ENCODE peak calls at places on chromosomes 3 and 15, in ten cellular contexts. L is CD4-positive, alpha-beta memory T cell; O is HepG2; H is psoas muscle; U is colonic mucosa; K is OCI-LY7; Z is body of pancreas; M is IMR-90; I is endothelial cell of umbilical vein; D is PC-9. F is an unnamed sample.

GRCh38 chr15:77817434-77817833 is 184.7 kb upstream of the LINGO1 start:
- DNase-seq in L (no peak), O (no peak), H (no peak), U (no peak), K (no peak), Z (no peak), M (no peak), I (no peak), D (no peak), F (no peak)

GRCh38 chr15:71730277-71731144 is 79.8 kb upstream of the NR2E3 start:
- DNase-seq in L (peak; percentile 9), O (peak; percentile 50), H (no peak), U (peak; percentile 56), K (peak; percentile 61), Z (peak; percentile 49), M (peak; percentile 77), I (peak; percentile 66), D (peak; percentile 37), F (no peak)

GRCh38 chr15:67902579-67902979 is 62.7 kb upstream of the RNU6-1 start:
- DNase-seq in L (no peak), O (no peak), H (no peak), U (no peak), K (no peak), Z (no peak), M (no peak), I (no peak), D (no peak), F (no peak)

GRCh38 chr15:80424381-80424780 is 20.2 kb downstream of the ARNT2 start:
- DNase-seq in L (no peak), O (no peak), H (no peak), U (no peak), K (no peak), Z (no peak), M (no peak), I (no peak), D (peak; percentile 14), F (no peak)

GRCh38 chr15:28953573-28954195 is 67.9 kb downstream of the APBA2 start:
- DNase-seq in L (no peak), O (no peak), H (no peak), U (no peak), K (no peak), Z (no peak), M (no peak), I (no peak), D (no peak), F (peak; percentile 14)

GRCh38 chr3:12663311-12663935 is 494 bp downstream of the RAF1 start:
- DNase-seq in L (no peak), O (no peak), H (peak; percentile 77), U (peak; percentile 55), K (peak; percentile 70), Z (peak; percentile 65), M (no peak), I (no peak), D (no peak), F (peak; percentile 73)

GRCh38 chr15:74885461-74885860 is 4.4 kb upstream of the MPI start:
- DNase-seq in L (no peak), O (no peak), H (peak; percentile 11), U (no peak), K (no peak), Z (no peak), M (no peak), I (no peak), D (no peak), F (no peak)

GRCh38 chr3:133924041-133924440 is 28.4 kb upstream of the RAB6B start:
- DNase-seq in L (no peak), O (no peak), H (no peak), U (no peak), K (no peak), Z (no peak), M (peak; percentile 29), I (no peak), D (no peak), F (no peak)

GRCh38 chr3:23668430-23668904 is 137.3 kb upstream of the UBE2E1 start:
- DNase-seq in L (no peak), O (no peak), H (no peak), U (no peak), K (no peak), Z (no peak), M (peak; percentile 94), I (peak; percentile 73), D (no peak), F (no peak)

GRCh38 chr3:146465713-146466465 is 3.5 kb downstream of the PLSCR2 start:
- DNase-seq in L (no peak), O (no peak), H (no peak), U (no peak), K (no peak), Z (no peak), M (peak; percentile 26), I (no peak), D (no peak), F (no peak)

GRCh38 chr3:172096881-172097420 is 57.6 kb downstream of the FNDC3B start:
- DNase-seq in L (no peak), O (peak; percentile 91), H (no peak), U (peak; percentile 60), K (no peak), Z (peak; percentile 61), M (peak; percentile 75), I (peak; percentile 48), D (peak; percentile 52), F (no peak)

GRCh38 chr15:40054056-40054745 is 15.2 kb upstream of the SRP14 start:
- DNase-seq in L (no peak), O (no peak), H (no peak), U (no peak), K (no peak), Z (no peak), M (peak; percentile 31), I (no peak), D (no peak), F (no peak)
- H3K4me1 ChIP-seq in L (peaks cover 48% of the 10 kb centered on the region), O (peaks cover 15% of the 10 kb centered on the region), H (peaks cover 44% of the 10 kb centered on the region), U (peaks cover 23% of the 10 kb centered on the region), K (peaks cover 69% of the 10 kb centered on the region), Z (peaks cover 28% of the 10 kb centered on the region), M (peaks cover 19% of the 10 kb centered on the region), I (no peaks in the 10 kb centered on the region), D (peaks cover 75% of the 10 kb centered on the region), F (no peaks in the 10 kb centered on the region)

GRCh38 chr3:195306359-195306758 is 35.4 kb upstream of the XXYLT1 start:
- DNase-seq in L (no peak), O (no peak), H (no peak), U (no peak), K (no peak), Z (no peak), M (no peak), I (no peak), D (no peak), F (no peak)
- H3K36me3 ChIP-seq in L (peaks cover 11% of the 10 kb centered on the region), O (no peaks in the 10 kb centered on the region), H (no peaks in the 10 kb centered on the region), U (no peaks in the 10 kb centered on the region), K (peaks cover 38% of the 10 kb centered on the region), Z (no peaks in the 10 kb centered on the region), M (peaks cover 13% of the 10 kb centered on the region), I (no peaks in the 10 kb centered on the region), D (peaks cover 6% of the 10 kb centered on the region), F (peaks cover 1% of the 10 kb centered on the region)

GRCh38 chr3:123442125-123442524 is 6.8 kb downstream of the ADCY5 start:
- DNase-seq in L (no peak), O (no peak), H (no peak), U (no peak), K (no peak), Z (no peak), M (no peak), I (no peak), D (no peak), F (no peak)
- H3K4me1 ChIP-seq in L (no peaks in the 10 kb centered on the region), O (no peaks in the 10 kb centered on the region), H (no peaks in the 10 kb centered on the region), U (no peaks in the 10 kb centered on the region), K (no peaks in the 10 kb centered on the region), Z (peaks cover 6% of the 10 kb centered on the region), M (no peaks in the 10 kb centered on the region), I (no peaks in the 10 kb centered on the region), D (no peaks in the 10 kb centered on the region), F (peaks cover 4% of the 10 kb centered on the region)

GRCh38 chr3:9743548-9743947 is 6.2 kb upstream of the OGG1 start:
- DNase-seq in L (no peak), O (no peak), H (no peak), U (no peak), K (no peak), Z (no peak), M (no peak), I (no peak), D (no peak), F (no peak)

GRCh38 chr3:9745521-9745920 is 4.2 kb upstream of the OGG1 start:
- DNase-seq in L (no peak), O (no peak), H (no peak), U (no peak), K (no peak), Z (no peak), M (no peak), I (no peak), D (no peak), F (no peak)

GRCh38 chr3:9744162-9744561 is 5.6 kb upstream of the OGG1 start:
- DNase-seq in L (no peak), O (no peak), H (no peak), U (no peak), K (no peak), Z (no peak), M (no peak), I (no peak), D (no peak), F (no peak)

GRCh38 chr3:9747267-9747666 is 2.5 kb upstream of the OGG1 start:
- DNase-seq in L (no peak), O (no peak), H (no peak), U (no peak), K (no peak), Z (no peak), M (peak; percentile 52), I (peak; percentile 49), D (no peak), F (no peak)

GRCh38 chr3:9746330-9746729 is 3.4 kb upstream of the OGG1 start:
- DNase-seq in L (no peak), O (no peak), H (no peak), U (no peak), K (no peak), Z (no peak), M (peak; percentile 95), I (peak; percentile 74), D (no peak), F (no peak)
- H3K36me3 ChIP-seq in L (peaks cover 61% of the 10 kb centered on the region), O (peaks cover 37% of the 10 kb centered on the region), H (peaks cover 20% of the 10 kb centered on the region), U (peaks cover 28% of the 10 kb centered on the region), K (peaks cover 84% of the 10 kb centered on the region), Z (no peaks in the 10 kb centered on the region), M (peaks cover 60% of the 10 kb centered on the region), I (peaks cover 23% of the 10 kb centered on the region), D (peaks cover 6% of the 10 kb centered on the region), F (peaks cover 4% of the 10 kb centered on the region)

GRCh38 chr3:29406433-29406832 is 125.6 kb downstream of the RBMS3 start:
- DNase-seq in L (no peak), O (no peak), H (no peak), U (no peak), K (no peak), Z (no peak), M (no peak), I (no peak), D (no peak), F (no peak)
- H3K4me1 ChIP-seq in L (no peaks in the 10 kb centered on the region), O (no peaks in the 10 kb centered on the region), H (peaks cover 56% of the 10 kb centered on the region), U (no peaks in the 10 kb centered on the region), K (peaks cover 62% of the 10 kb centered on the region), Z (no peaks in the 10 kb centered on the region), M (peaks cover 4% of the 10 kb centered on the region), I (no peaks in the 10 kb centered on the region), D (no peaks in the 10 kb centered on the region), F (peaks cover 4% of the 10 kb centered on the region)